ENCODE peak calls at places on chromosomes 7 and 10, in eight cellular contexts. One of them, this sample, is unnamed.
A peak's percentile ranks its signal among the peaks of the same experiment; 100 is the strongest.

GRCh38 chr7:12303507-12303906 is 92.4 kb downstream of the TMEM106B start:
- DNase-seq in ELR: peak; percentile 16
- DNase-seq in Calu3: no peak
- DNase-seq in GM23248: peak; percentile 16
- DNase-seq in GM12892: no peak
- DNase-seq in SK-N-SH: peak; percentile 17
- DNase-seq in H54: no peak
- DNase-seq in right lobe of liver: no peak
- DNase-seq in this sample: peak; percentile 57

GRCh38 chr7:151068069-151068773 is 8.8 kb downstream of the SLC4A2 start:
- DNase-seq in ELR: no peak
- DNase-seq in right lobe of liver: no peak
- DNase-seq in GM12892: no peak
- DNase-seq in SK-N-SH: no peak
- DNase-seq in H54: no peak
- DNase-seq in GM23248: no peak
- DNase-seq in Calu3: no peak
- DNase-seq in this sample: no peak

GRCh38 chr7:103718482-103719415 is 270.7 kb downstream of the RELN start:
- DNase-seq in GM23248: peak; percentile 32
- DNase-seq in right lobe of liver: no peak
- DNase-seq in SK-N-SH: no peak
- DNase-seq in ELR: peak; percentile 83
- DNase-seq in GM12892: no peak
- DNase-seq in H54: no peak
- DNase-seq in Calu3: no peak
- DNase-seq in this sample: peak; percentile 27

GRCh38 chr7:100171087-100171681 is 2.8 kb upstream of the GAL3ST4 start:
- DNase-seq in GM23248: peak; percentile 33
- DNase-seq in ELR: no peak
- DNase-seq in SK-N-SH: no peak
- DNase-seq in Calu3: no peak
- DNase-seq in right lobe of liver: peak; percentile 55
- DNase-seq in GM12892: no peak
- DNase-seq in H54: no peak
- DNase-seq in this sample: peak; percentile 34

GRCh38 chr7:835491-836401 is 3.5 kb downstream of the SUN1 start:
- DNase-seq in GM12892: no peak
- DNase-seq in Calu3: peak; percentile 21
- DNase-seq in GM23248: peak; percentile 34
- DNase-seq in right lobe of liver: no peak
- DNase-seq in H54: no peak
- DNase-seq in ELR: no peak
- DNase-seq in SK-N-SH: no peak
- DNase-seq in this sample: no peak

GRCh38 chr7:45100761-45101480 is 10.6 kb downstream of the TBRG4 start:
- DNase-seq in H54: no peak
- DNase-seq in right lobe of liver: no peak
- DNase-seq in GM12892: no peak
- DNase-seq in GM23248: no peak
- DNase-seq in ELR: no peak
- DNase-seq in SK-N-SH: no peak
- DNase-seq in Calu3: no peak
- DNase-seq in this sample: no peak

GRCh38 chr7:44281811-44282600 is 43.4 kb downstream of the CAMK2B start:
- DNase-seq in ELR: no peak
- DNase-seq in GM23248: no peak
- DNase-seq in right lobe of liver: peak; percentile 34
- DNase-seq in H54: no peak
- DNase-seq in GM12892: no peak
- DNase-seq in Calu3: no peak
- DNase-seq in SK-N-SH: peak; percentile 29
- DNase-seq in this sample: peak; percentile 6

GRCh38 chr10:88091490-88092061 is 228.2 kb downstream of the PTEN start:
- DNase-seq in GM23248: no peak
- DNase-seq in H54: no peak
- DNase-seq in GM12892: peak; percentile 41
- DNase-seq in Calu3: no peak
- DNase-seq in right lobe of liver: no peak
- DNase-seq in SK-N-SH: no peak
- DNase-seq in ELR: no peak
- DNase-seq in this sample: no peak

GRCh38 chr7:101362334-101363195 is at the start of gene COL26A1:
- DNase-seq in GM12892: no peak
- DNase-seq in SK-N-SH: peak; percentile 92
- DNase-seq in right lobe of liver: peak; percentile 75
- DNase-seq in H54: no peak
- DNase-seq in Calu3: peak; percentile 20
- DNase-seq in ELR: peak; percentile 23
- DNase-seq in GM23248: peak; percentile 61
- DNase-seq in this sample: peak; percentile 45

GRCh38 chr10:61164458-61165160 is 220.6 kb upstream of the RHOBTB1 start:
- DNase-seq in H54: no peak
- DNase-seq in GM12892: no peak
- DNase-seq in SK-N-SH: no peak
- DNase-seq in ELR: no peak
- DNase-seq in right lobe of liver: no peak
- DNase-seq in Calu3: no peak
- DNase-seq in GM23248: peak; percentile 30
- DNase-seq in this sample: no peak

GRCh38 chr10:60139798-60140566 is 233.6 kb upstream of the CCDC6 start:
- DNase-seq in right lobe of liver: no peak
- DNase-seq in SK-N-SH: no peak
- DNase-seq in GM23248: peak; percentile 38
- DNase-seq in GM12892: no peak
- DNase-seq in Calu3: peak; percentile 28
- DNase-seq in H54: no peak
- DNase-seq in ELR: peak; percentile 6
- DNase-seq in this sample: no peak

GRCh38 chr10:25934673-25935139 is 677 bp downstream of the MYO3A start:
- DNase-seq in H54: no peak
- DNase-seq in SK-N-SH: peak; percentile 37
- DNase-seq in Calu3: peak; percentile 56
- DNase-seq in GM12892: no peak
- DNase-seq in ELR: no peak
- DNase-seq in GM23248: no peak
- DNase-seq in right lobe of liver: no peak
- DNase-seq in this sample: no peak

GRCh38 chr7:123628829-123629228 is 26.8 kb upstream of the LMOD2 start:
- DNase-seq in GM12892: no peak
- DNase-seq in Calu3: no peak
- DNase-seq in GM23248: no peak
- DNase-seq in ELR: no peak
- DNase-seq in H54: no peak
- DNase-seq in right lobe of liver: no peak
- DNase-seq in SK-N-SH: no peak
- DNase-seq in this sample: no peak

GRCh38 chr10:22853906-22854447 is 73.9 kb upstream of the ARMC3 start:
- DNase-seq in H54: no peak
- DNase-seq in ELR: no peak
- DNase-seq in GM23248: no peak
- DNase-seq in GM12892: no peak
- DNase-seq in SK-N-SH: no peak
- DNase-seq in Calu3: no peak
- DNase-seq in right lobe of liver: no peak
- DNase-seq in this sample: no peak

GRCh38 chr7:118762451-118762850 is 537.9 kb downstream of the ANKRD7 start:
- DNase-seq in GM12892: no peak
- DNase-seq in right lobe of liver: no peak
- DNase-seq in SK-N-SH: no peak
- DNase-seq in Calu3: no peak
- DNase-seq in H54: no peak
- DNase-seq in ELR: no peak
- DNase-seq in GM23248: no peak
- DNase-seq in this sample: no peak

GRCh38 chr7:142669074-142669654 is 80.1 kb upstream of the PRSS1 start:
- DNase-seq in H54: no peak
- DNase-seq in SK-N-SH: peak; percentile 12
- DNase-seq in Calu3: no peak
- DNase-seq in right lobe of liver: no peak
- DNase-seq in GM23248: peak; percentile 32
- DNase-seq in ELR: peak; percentile 44
- DNase-seq in GM12892: no peak
- DNase-seq in this sample: no peak